ENCODE peak calls at places on chromosomes 4 and X, in eight cellular contexts. N is tibial nerve, M is heart right ventricle, T is BE2C, W is SK-N-SH, G is PC-3, L is cardiac muscle cell, P is astrocyte of the spinal cord. D is an unnamed sample.

GRCh38 chr4:123479944-123480343 is 83.3 kb downstream of the SPRY1 start:
- DNase-seq in T (no peak), P (no peak), W (no peak), M (no peak), L (peak), G (peak), N (no peak), D (peak)

GRCh38 chr4:1298461-1298860 is 8.8 kb downstream of the MAEA start:
- DNase-seq in W (no peak), G (no peak), N (no peak), T (no peak), P (no peak), M (no peak), L (no peak), D (no peak)

GRCh38 chr4:7462509-7462971 is 27.8 kb upstream of the PSAPL1 start:
- DNase-seq in P (no peak), G (peak), W (peak), T (peak), L (peak), N (peak), M (no peak), D (no peak)

GRCh38 chr4:2390780-2391490 is 27.5 kb downstream of the ZFYVE28 start:
- DNase-seq in T (no peak), W (peak), M (no peak), G (no peak), P (no peak), N (no peak), L (no peak), D (no peak)

GRCh38 chr4:148447672-148448071 is 5.5 kb upstream of the NR3C2 start:
- DNase-seq in M (no peak), L (no peak), N (no peak), W (no peak), T (no peak), G (peak), P (no peak), D (no peak)

GRCh38 chr4:20026456-20026855 is 225.2 kb upstream of the SLIT2 start:
- DNase-seq in M (no peak), T (no peak), W (no peak), N (no peak), G (no peak), L (peak), P (peak), D (no peak)

GRCh38 chr4:38069271-38069760 is 109.1 kb downstream of the PTTG2 start:
- DNase-seq in M (no peak), L (peak), P (peak), N (no peak), W (peak), G (peak), T (no peak), D (peak)

GRCh38 chr4:159171287-159171686 is 68.4 kb downstream of the RAPGEF2 start:
- DNase-seq in N (no peak), M (no peak), P (no peak), G (peak), L (no peak), W (no peak), T (no peak), D (no peak)

GRCh38 chr4:109691411-109691920 is 11.8 kb downstream of the CASP6 start:
- DNase-seq in T (no peak), M (no peak), G (no peak), L (no peak), P (no peak), N (no peak), W (no peak), D (no peak)

GRCh38 chr4:14446311-14446710 is 556.0 kb upstream of the CPEB2 start:
- DNase-seq in M (no peak), L (peak), T (no peak), W (no peak), N (no peak), P (peak), G (peak), D (peak)

GRCh38 chr4:158176108-158176507 is 3.3 kb upstream of the GASK1B start:
- DNase-seq in P (peak), N (no peak), T (no peak), M (no peak), L (no peak), G (peak), W (no peak), D (no peak)

GRCh38 chrX:12080265-12080664 is 58.0 kb upstream of the FRMPD4 start:
- DNase-seq in M (no peak), L (peak), N (peak), T (no peak), P (peak), G (peak), W (peak), D (peak)
- H3K4me3 ChIP-seq in M (no peak), L (no peak), N (no peak), T (no peak), P (no peak), G (no peak), W (no peak), D (no peak)

DNA sequence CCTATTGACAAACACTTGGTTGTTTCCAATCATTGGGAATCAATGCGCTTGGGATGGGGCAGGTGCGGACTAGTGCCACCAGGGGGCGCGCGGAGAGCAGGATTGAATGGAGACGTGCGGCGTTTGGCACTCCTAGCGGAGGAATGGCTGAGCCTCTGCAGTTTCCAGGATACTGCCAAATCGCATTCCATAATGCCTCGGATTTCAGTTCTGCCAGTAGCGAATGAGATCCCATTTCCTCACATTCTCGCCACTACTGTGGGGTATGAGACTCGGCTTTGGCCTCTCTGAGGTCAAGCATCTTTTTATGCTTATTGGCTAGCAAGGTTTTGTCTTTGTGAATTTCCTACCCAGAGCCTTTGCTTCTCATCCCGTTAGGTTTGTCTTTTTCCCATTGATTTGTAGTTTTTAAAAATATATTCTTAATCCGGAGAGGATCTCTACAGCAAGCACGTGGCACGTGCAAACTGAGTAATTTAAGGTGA is 28.7 kb downstream of the CLDN34 start:
- DNase-seq in P (peak), N (peak), W (peak), G (peak), T (peak), L (peak), M (peak), D (peak)
- TF ChIP-seq CTCF in P (peak), N (peak), W (peak), G (peak), T (peak), L (peak), M (peak), D (peak)

GRCh38 chrX:112731793-112732192 is 52.1 kb upstream of the LHFPL1 start:
- DNase-seq in T (no peak), N (no peak), L (peak), P (peak), M (no peak), G (peak), W (no peak), D (peak)

GRCh38 chrX:112734250-112734649 is 54.5 kb upstream of the LHFPL1 start:
- DNase-seq in P (no peak), W (no peak), M (peak), T (no peak), N (peak), G (no peak), L (peak), D (no peak)

GRCh38 chrX:112735147-112735546 is 55.4 kb upstream of the LHFPL1 start:
- DNase-seq in P (no peak), N (no peak), T (no peak), M (no peak), W (no peak), L (no peak), G (no peak), D (no peak)

GRCh38 chrX:112738347-112739033 is 58.8 kb upstream of the LHFPL1 start:
- DNase-seq in N (no peak), G (no peak), T (no peak), L (no peak), M (no peak), W (no peak), P (no peak), D (no peak)

DNA sequence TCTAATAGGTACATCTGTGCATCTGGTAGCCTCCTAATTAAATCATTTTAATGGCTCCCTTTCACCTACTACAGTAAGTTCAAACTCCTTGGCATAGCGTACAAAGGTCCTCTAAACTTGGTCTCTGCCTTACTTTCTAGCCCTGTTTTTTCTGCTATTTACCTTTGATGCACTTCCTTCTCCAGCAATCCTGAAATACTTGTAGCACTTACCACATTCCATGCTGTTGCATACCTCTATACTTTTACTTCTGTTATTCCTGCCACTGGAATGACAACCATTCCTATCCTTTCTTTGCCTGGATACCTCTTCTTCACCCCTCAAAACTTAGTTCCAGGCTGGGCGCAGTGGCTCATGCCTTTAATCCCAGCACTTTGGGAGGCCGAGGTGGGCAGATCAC is 56.6 kb upstream of the LHFPL1 start:
- DNase-seq in P (no peak), T (no peak), G (no peak), N (no peak), M (no peak), W (no peak), L (no peak), D (no peak)
- H3K4me3 ChIP-seq in P (no peak), T (no peak), G (no peak), N (no peak), M (no peak), W (no peak), L (no peak), D (no peak)

GRCh38 chr4:169094656-169095231 is 84.7 kb upstream of the CBR4 start:
- DNase-seq in T (no peak), W (no peak), P (no peak), G (no peak), L (no peak), M (no peak), N (no peak), D (no peak)

GRCh38 chr4:169085015-169085414 is 75.0 kb upstream of the CBR4 start:
- DNase-seq in W (peak), T (peak), P (no peak), L (no peak), G (no peak), N (no peak), M (no peak), D (no peak)

GRCh38 chr4:169090479-169091215 is 80.6 kb upstream of the CBR4 start:
- DNase-seq in T (no peak), M (no peak), N (no peak), P (no peak), G (no peak), W (no peak), L (no peak), D (no peak)

GRCh38 chr4:169092889-169093522 is 83.0 kb upstream of the CBR4 start:
- DNase-seq in P (no peak), T (no peak), L (no peak), M (no peak), W (no peak), N (no peak), G (peak), D (no peak)

DNA sequence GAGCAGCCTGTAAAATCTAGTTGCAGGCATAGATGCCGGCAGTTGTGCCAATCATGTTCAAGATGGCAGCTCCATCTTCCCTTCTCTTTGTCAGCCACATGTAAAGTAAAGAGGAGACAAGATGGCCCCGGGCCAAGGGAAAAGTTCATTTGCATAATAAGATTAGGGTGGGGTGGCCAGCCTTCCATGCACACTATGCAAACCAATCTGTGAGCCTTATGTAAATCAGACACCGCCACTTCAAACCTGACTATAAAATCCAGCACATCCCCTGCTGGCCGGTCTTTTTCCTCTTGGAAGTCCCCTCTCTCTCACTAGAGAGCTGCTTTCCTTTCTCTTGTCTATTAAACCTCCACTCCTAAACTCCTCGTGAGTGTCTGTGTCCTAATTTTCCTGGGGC is 78.9 kb upstream of the CBR4 start:
- DNase-seq in G (no peak), W (no peak), M (no peak), L (no peak), T (peak), P (no peak), N (no peak), D (no peak)
- TF ChIP-seq CTCF in G (no peak), W (no peak), M (no peak), L (no peak), T (peak), P (no peak), N (no peak), D (no peak)

GRCh38 chr4:152643153-152644035 is 36.4 kb downstream of the TMEM154 start:
- DNase-seq in N (no peak), G (no peak), T (no peak), W (no peak), P (no peak), M (no peak), L (peak), D (no peak)
- H3K4me3 ChIP-seq in N (no peak), G (no peak), T (no peak), W (no peak), P (no peak), M (no peak), L (no peak), D (no peak)

GRCh38 chrX:2875798-2876399 is 47.2 kb downstream of the GYG2 start:
- DNase-seq in L (peak), G (peak), N (no peak), T (no peak), W (peak), P (peak), M (no peak), D (peak)
- TF ChIP-seq CTCF in L (peak), G (peak), N (no peak), T (peak), W (peak), P (peak), M (peak), D (peak)